ENCODE peak calls at places on chromosomes 13 and 19, in four cellular contexts. P is HFFc6; B is activated CD8-positive, alpha-beta memory T cell treated with anti-CD3 and anti-CD28 coated beads for 4 hours; G is HEK293T. D is an unnamed sample.

GRCh38 chr19:1269478-1270167 is 491 bp downstream of the CIRBP start:
- DNase-seq in P (peak), B (peak), G (peak), D (peak)

GRCh38 chr19:18776288-18776594 is 14.9 kb downstream of the COMP start:
- DNase-seq in P (peak), B (no peak), G (no peak), D (peak)

GRCh38 chr13:83881917-83882625 is at the start of gene SLITRK1:
- DNase-seq in P (peak), B (no peak), G (peak), D (peak)

GRCh38 chr13:98563071-98563470 is 13.8 kb downstream of the STK24 start:
- DNase-seq in P (no peak), B (no peak), G (no peak), D (no peak)

GRCh38 chr13:107650081-107650701 is 565.1 kb downstream of the LIG4 start:
- DNase-seq in P (no peak), B (no peak), G (peak), D (peak)

GRCh38 chr19:52638601-52639000 is 446 bp upstream of the ZNF83 start:
- DNase-seq in P (no peak), B (no peak), G (no peak), D (peak)

GRCh38 chr19:44602071-44602470 is 11.3 kb upstream of the IGSF23 start:
- DNase-seq in P (no peak), B (no peak), G (no peak), D (no peak)

GRCh38 chr13:66778461-66778860 is 451.7 kb downstream of the PCDH9 start:
- DNase-seq in P (no peak), B (no peak), G (no peak), D (no peak)

GRCh38 chr13:27619093-27619705 is 1.1 kb downstream of the LNX2 start:
- DNase-seq in P (no peak), B (no peak), G (no peak), D (no peak)

GRCh38 chr13:46552302-46552680 is 679 bp upstream of the LRCH1 start:
- DNase-seq in P (no peak), B (no peak), G (no peak), D (no peak)

GRCh38 chr19:24177686-24178085 is 90.7 kb downstream of the ZNF254 start:
- DNase-seq in P (no peak), B (no peak), G (no peak), D (no peak)